ENCODE peak calls at places on chromosome 10, in four cellular contexts. R is thoracic aorta, K is fibroblast of lung, V is Panc1. Y is an unnamed sample. For H3K27me3 and H3K9me3, the result is how much of the 10 kb centered on the place peaks cover.

GRCh38 chr10:92845926-92846325 is 2.4 kb upstream of the EXOC6 start:
- DNase-seq in V (no peak), R (no peak), K (no peak), Y (no peak)

GRCh38 chr10:98337484-98337883 is 69.5 kb upstream of the LOXL4 start:
- DNase-seq in K (no peak), R (no peak), V (no peak), Y (no peak)

GRCh38 chr10:93261961-93262610 is 188.4 kb downstream of the CYP26A1 start:
- DNase-seq in R (no peak), K (no peak), V (no peak), Y (peak)

GRCh38 chr10:30359373-30360206 is 10.5 kb upstream of the MTPAP start:
- DNase-seq in K (peak), V (peak), R (no peak), Y (peak)

GRCh38 chr10:132497083-132497680 is 40.4 kb upstream of the INPP5A start:
- DNase-seq in V (no peak), K (no peak), R (no peak), Y (no peak)

GRCh38 chr10:132392811-132393694 is 3.9 kb upstream of the PWWP2B start:
- DNase-seq in K (peak), R (no peak), V (no peak), Y (peak)

GRCh38 chr10:43137701-43137970 is 609 bp upstream of the CSGALNACT2 start:
- DNase-seq in K (peak), R (no peak), V (no peak), Y (peak)

GRCh38 chr10:16529853-16530252 is 8.2 kb upstream of the C1QL3 start:
- DNase-seq in V (no peak), K (no peak), R (no peak), Y (no peak)

GRCh38 chr10:126117196-126117595 is 220.8 kb downstream of the FANK1 start:
- DNase-seq in R (no peak), K (no peak), V (no peak), Y (no peak)

GRCh38 chr10:79266543-79267312 is 80.5 kb upstream of the PPIF start:
- DNase-seq in K (peak), R (peak), V (no peak), Y (peak)

GRCh38 chr10:4671451-4672145 is 154.4 kb upstream of the AKR1E2 start:
- DNase-seq in V (peak), K (no peak), R (no peak), Y (peak)

GRCh38 chr10:47319798-47320197 is 2.5 kb upstream of the GDF2 start:
- DNase-seq in V (no peak), R (no peak), K (no peak), Y (no peak)

GRCh38 chr10:43128958-43129706 is 9.1 kb upstream of the CSGALNACT2 start:
- DNase-seq in K (peak), R (no peak), V (no peak), Y (peak)

GRCh38 chr10:77162697-77163096 is 474.9 kb downstream of the KCNMA1 start:
- DNase-seq in R (no peak), K (peak), V (no peak), Y (no peak)

GRCh38 chr10:49071221-49071761 is 44.0 kb downstream of the VSTM4 start:
- DNase-seq in V (no peak), K (no peak), R (no peak), Y (peak)

GRCh38 chr10:77542860-77543259 is 94.7 kb downstream of the KCNMA1 start:
- DNase-seq in R (no peak), V (no peak), K (no peak), Y (no peak)

GRCh38 chr10:13915710-13916109 is 328.9 kb downstream of the PRPF18 start:
- DNase-seq in V (no peak), K (no peak), R (no peak), Y (no peak)

GRCh38 chr10:4343798-4344370 is 482.1 kb upstream of the AKR1E2 start:
- DNase-seq in K (no peak), V (no peak), R (no peak), Y (no peak)

GRCh38 chr10:122494833-122495232 is 33.5 kb downstream of the HTRA1 start:
- DNase-seq in K (peak), R (peak), V (no peak), Y (peak)
- H3K4me3 ChIP-seq in K (no peak), R (peak), V (no peak), Y (peak)

DNA sequence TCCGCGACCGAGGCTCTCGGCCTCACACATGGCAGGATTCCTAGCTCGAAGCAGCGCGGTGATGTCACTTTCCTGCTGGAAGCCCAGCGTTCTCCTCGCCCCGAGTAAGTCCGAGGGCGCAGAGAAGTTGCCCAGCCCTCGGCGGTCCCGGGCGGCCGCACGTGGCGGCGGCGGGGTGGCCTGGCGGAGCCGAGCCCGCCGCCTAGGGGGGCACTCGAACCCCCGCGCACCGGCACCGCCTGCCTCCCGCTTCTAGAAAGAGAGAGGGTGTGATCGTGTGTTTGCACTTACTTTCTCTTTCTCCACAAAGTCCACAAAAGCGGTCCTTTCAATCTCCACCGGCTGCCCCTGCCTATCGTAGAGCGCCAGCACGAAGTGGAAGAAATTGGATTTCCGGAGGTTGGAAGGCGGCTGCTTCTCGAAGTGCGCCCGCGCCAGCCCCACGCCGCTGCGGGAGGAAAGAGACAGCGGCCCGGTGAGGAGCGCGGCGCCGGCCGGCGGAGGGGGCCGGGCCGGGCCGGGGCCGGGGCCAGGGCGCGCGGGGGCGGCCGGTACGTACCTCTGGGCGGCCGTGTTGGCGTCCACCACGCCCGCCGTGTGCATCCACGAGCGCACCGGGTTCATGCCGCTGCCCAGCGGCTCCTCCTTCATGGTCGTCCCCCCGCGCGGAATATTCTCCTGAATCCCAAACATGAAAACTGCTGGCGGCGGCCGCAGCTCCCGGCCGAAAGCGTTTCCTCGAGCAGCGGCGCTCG is 821 bp downstream of the EBF3 start:
- DNase-seq in K (no peak), V (no peak), R (no peak), Y (peak)
- H3K27me3 ChIP-seq in K (half or more), V (under half), R (under half), Y (under half)

GRCh38 chr10:129511086-129511485 is 44.0 kb downstream of the MGMT start:
- DNase-seq in K (no peak), V (no peak), R (no peak), Y (no peak)
- H3K9me3 ChIP-seq in K (under half), V (under half), R (under half), Y (under half)

DNA sequence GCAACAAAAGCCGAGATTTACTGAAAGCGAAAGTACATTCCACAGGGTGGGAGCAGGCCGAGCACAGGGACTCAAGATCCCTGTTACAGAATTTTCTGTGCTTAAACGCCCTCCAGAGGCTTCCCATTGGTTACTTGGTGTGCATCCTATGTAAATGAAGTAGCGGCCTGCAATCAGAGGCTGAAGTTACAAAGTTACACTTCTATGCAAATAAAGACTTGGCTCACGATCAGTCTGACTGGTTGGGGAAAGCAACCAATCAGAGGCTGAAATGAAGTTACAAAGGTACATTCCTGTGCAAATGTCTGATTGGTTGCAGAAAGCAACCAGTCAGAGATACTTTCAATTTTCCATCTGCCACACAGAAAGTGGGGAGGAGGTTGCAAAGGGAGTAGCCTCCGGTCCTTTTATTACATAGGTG is 4.1 kb downstream of the ACBD7 start:
- DNase-seq in K (peak), V (no peak), R (no peak), Y (peak)
- H3K4me3 ChIP-seq in K (peak), V (peak), R (peak), Y (peak)

Y was measured in MG63.